ENCODE peak calls at places on chromosomes 7 and 10, in five cellular contexts. One of them, this sample, is unnamed.

GRCh38 chr7:129644634-129645230 is 33.2 kb downstream of the NRF1 start:
- DNase-seq in Calu3: peak
- DNase-seq in mucosa of gallbladder: no peak
- DNase-seq in AG04450: peak
- DNase-seq in stimulated activated naive B cell treated with anti-CD40 and anti-IgM and Interleukin-4, amounts not matched to agents 10 μg/mL and 1 μg/mL and 100 μg/mL, for 72 hours: no peak
- DNase-seq in this sample: no peak

GRCh38 chr10:92290076-92290836 is 622 bp downstream of the CPEB3 start:
- DNase-seq in AG04450: no peak
- DNase-seq in mucosa of gallbladder: peak
- DNase-seq in stimulated activated naive B cell treated with anti-CD40 and anti-IgM and Interleukin-4, amounts not matched to agents 10 μg/mL and 1 μg/mL and 100 μg/mL, for 72 hours: peak
- DNase-seq in Calu3: peak
- DNase-seq in this sample: peak

GRCh38 chr7:117269417-117269816 is 53.4 kb downstream of the WNT2 start:
- DNase-seq in stimulated activated naive B cell treated with anti-CD40 and anti-IgM and Interleukin-4, amounts not matched to agents 10 μg/mL and 1 μg/mL and 100 μg/mL, for 72 hours: no peak
- DNase-seq in Calu3: no peak
- DNase-seq in AG04450: peak
- DNase-seq in mucosa of gallbladder: no peak
- DNase-seq in this sample: no peak

GRCh38 chr10:116238036-116238435 is 35.0 kb downstream of the GFRA1 start:
- DNase-seq in Calu3: no peak
- DNase-seq in stimulated activated naive B cell treated with anti-CD40 and anti-IgM and Interleukin-4, amounts not matched to agents 10 μg/mL and 1 μg/mL and 100 μg/mL, for 72 hours: no peak
- DNase-seq in AG04450: no peak
- DNase-seq in mucosa of gallbladder: no peak
- DNase-seq in this sample: no peak

GRCh38 chr7:117827861-117828260 is 45.4 kb downstream of the CTTNBP2 start:
- DNase-seq in stimulated activated naive B cell treated with anti-CD40 and anti-IgM and Interleukin-4, amounts not matched to agents 10 μg/mL and 1 μg/mL and 100 μg/mL, for 72 hours: no peak
- DNase-seq in Calu3: no peak
- DNase-seq in mucosa of gallbladder: no peak
- DNase-seq in AG04450: peak
- DNase-seq in this sample: no peak

GRCh38 chr7:106039486-106040060 is 72.5 kb downstream of the SYPL1 start:
- DNase-seq in AG04450: peak
- DNase-seq in stimulated activated naive B cell treated with anti-CD40 and anti-IgM and Interleukin-4, amounts not matched to agents 10 μg/mL and 1 μg/mL and 100 μg/mL, for 72 hours: no peak
- DNase-seq in Calu3: no peak
- DNase-seq in mucosa of gallbladder: no peak
- DNase-seq in this sample: no peak

GRCh38 chr10:133062085-133062484 is 25.6 kb upstream of the ADGRA1 start:
- DNase-seq in AG04450: no peak
- DNase-seq in Calu3: no peak
- DNase-seq in mucosa of gallbladder: no peak
- DNase-seq in stimulated activated naive B cell treated with anti-CD40 and anti-IgM and Interleukin-4, amounts not matched to agents 10 μg/mL and 1 μg/mL and 100 μg/mL, for 72 hours: no peak
- DNase-seq in this sample: no peak

GRCh38 chr7:111803015-111803758 is 240.9 kb upstream of the IMMP2L start:
- DNase-seq in stimulated activated naive B cell treated with anti-CD40 and anti-IgM and Interleukin-4, amounts not matched to agents 10 μg/mL and 1 μg/mL and 100 μg/mL, for 72 hours: no peak
- DNase-seq in Calu3: no peak
- DNase-seq in AG04450: no peak
- DNase-seq in mucosa of gallbladder: no peak
- DNase-seq in this sample: no peak

GRCh38 chr10:3248526-3249255 is 76.1 kb upstream of the PITRM1 start:
- DNase-seq in AG04450: peak
- DNase-seq in Calu3: peak
- DNase-seq in mucosa of gallbladder: peak
- DNase-seq in stimulated activated naive B cell treated with anti-CD40 and anti-IgM and Interleukin-4, amounts not matched to agents 10 μg/mL and 1 μg/mL and 100 μg/mL, for 72 hours: no peak
- DNase-seq in this sample: no peak

GRCh38 chr10:44926771-44927751 is 15.9 kb downstream of the TMEM72 start:
- DNase-seq in mucosa of gallbladder: no peak
- DNase-seq in stimulated activated naive B cell treated with anti-CD40 and anti-IgM and Interleukin-4, amounts not matched to agents 10 μg/mL and 1 μg/mL and 100 μg/mL, for 72 hours: no peak
- DNase-seq in Calu3: no peak
- DNase-seq in AG04450: no peak
- DNase-seq in this sample: no peak

GRCh38 chr7:83347836-83348482 is 185.3 kb upstream of the PCLO start:
- DNase-seq in AG04450: peak
- DNase-seq in stimulated activated naive B cell treated with anti-CD40 and anti-IgM and Interleukin-4, amounts not matched to agents 10 μg/mL and 1 μg/mL and 100 μg/mL, for 72 hours: no peak
- DNase-seq in Calu3: peak
- DNase-seq in mucosa of gallbladder: peak
- DNase-seq in this sample: no peak

GRCh38 chr10:110016037-110016436 is 8.3 kb downstream of the ADD3 start:
- DNase-seq in mucosa of gallbladder: no peak
- DNase-seq in AG04450: no peak
- DNase-seq in Calu3: no peak
- DNase-seq in stimulated activated naive B cell treated with anti-CD40 and anti-IgM and Interleukin-4, amounts not matched to agents 10 μg/mL and 1 μg/mL and 100 μg/mL, for 72 hours: no peak
- DNase-seq in this sample: no peak

GRCh38 chr7:128268233-128268632 is 27.2 kb downstream of the LEP start:
- DNase-seq in mucosa of gallbladder: no peak
- DNase-seq in AG04450: no peak
- DNase-seq in Calu3: no peak
- DNase-seq in stimulated activated naive B cell treated with anti-CD40 and anti-IgM and Interleukin-4, amounts not matched to agents 10 μg/mL and 1 μg/mL and 100 μg/mL, for 72 hours: no peak
- DNase-seq in this sample: no peak

GRCh38 chr10:42875792-42876191 is 93.2 kb downstream of the BMS1 start:
- DNase-seq in mucosa of gallbladder: peak
- DNase-seq in Calu3: no peak
- DNase-seq in AG04450: no peak
- DNase-seq in stimulated activated naive B cell treated with anti-CD40 and anti-IgM and Interleukin-4, amounts not matched to agents 10 μg/mL and 1 μg/mL and 100 μg/mL, for 72 hours: no peak
- DNase-seq in this sample: no peak

GRCh38 chr10:29263506-29263905 is 25.4 kb upstream of the LYZL1 start:
- DNase-seq in mucosa of gallbladder: no peak
- DNase-seq in stimulated activated naive B cell treated with anti-CD40 and anti-IgM and Interleukin-4, amounts not matched to agents 10 μg/mL and 1 μg/mL and 100 μg/mL, for 72 hours: no peak
- DNase-seq in AG04450: no peak
- DNase-seq in Calu3: no peak
- DNase-seq in this sample: no peak

GRCh38 chr10:15486404-15486803 is 115.3 kb upstream of the FAM171A1 start:
- DNase-seq in stimulated activated naive B cell treated with anti-CD40 and anti-IgM and Interleukin-4, amounts not matched to agents 10 μg/mL and 1 μg/mL and 100 μg/mL, for 72 hours: no peak
- DNase-seq in mucosa of gallbladder: no peak
- DNase-seq in AG04450: no peak
- DNase-seq in Calu3: no peak
- DNase-seq in this sample: no peak

GRCh38 chr7:128056901-128057300 is 25.7 kb upstream of the LRRC4 start:
- DNase-seq in stimulated activated naive B cell treated with anti-CD40 and anti-IgM and Interleukin-4, amounts not matched to agents 10 μg/mL and 1 μg/mL and 100 μg/mL, for 72 hours: no peak
- DNase-seq in mucosa of gallbladder: no peak
- DNase-seq in AG04450: peak
- DNase-seq in Calu3: no peak
- DNase-seq in this sample: no peak

GRCh38 chr10:1685671-1686450 is 51.5 kb downstream of the ADARB2 start:
- DNase-seq in AG04450: no peak
- DNase-seq in Calu3: no peak
- DNase-seq in stimulated activated naive B cell treated with anti-CD40 and anti-IgM and Interleukin-4, amounts not matched to agents 10 μg/mL and 1 μg/mL and 100 μg/mL, for 72 hours: no peak
- DNase-seq in mucosa of gallbladder: peak
- DNase-seq in this sample: no peak

GRCh38 chr10:87670591-87670990 is 10.9 kb downstream of the PAPSS2 start:
- DNase-seq in AG04450: no peak
- DNase-seq in stimulated activated naive B cell treated with anti-CD40 and anti-IgM and Interleukin-4, amounts not matched to agents 10 μg/mL and 1 μg/mL and 100 μg/mL, for 72 hours: no peak
- DNase-seq in Calu3: no peak
- DNase-seq in mucosa of gallbladder: no peak
- DNase-seq in this sample: no peak

GRCh38 chr10:18214692-18215563 is 74.7 kb downstream of the CACNB2 start:
- DNase-seq in AG04450: no peak
- DNase-seq in mucosa of gallbladder: peak
- DNase-seq in Calu3: peak
- DNase-seq in stimulated activated naive B cell treated with anti-CD40 and anti-IgM and Interleukin-4, amounts not matched to agents 10 μg/mL and 1 μg/mL and 100 μg/mL, for 72 hours: peak
- DNase-seq in this sample: peak

GRCh38 chr10:121613456-121613855 is 15.2 kb upstream of the FGFR2 start:
- DNase-seq in stimulated activated naive B cell treated with anti-CD40 and anti-IgM and Interleukin-4, amounts not matched to agents 10 μg/mL and 1 μg/mL and 100 μg/mL, for 72 hours: no peak
- DNase-seq in Calu3: no peak
- DNase-seq in mucosa of gallbladder: no peak
- DNase-seq in AG04450: no peak
- DNase-seq in this sample: no peak

GRCh38 chr10:119803264-119803663 is 69.4 kb downstream of the MCMBP start:
- DNase-seq in Calu3: no peak
- DNase-seq in AG04450: no peak
- DNase-seq in stimulated activated naive B cell treated with anti-CD40 and anti-IgM and Interleukin-4, amounts not matched to agents 10 μg/mL and 1 μg/mL and 100 μg/mL, for 72 hours: no peak
- DNase-seq in mucosa of gallbladder: no peak
- DNase-seq in this sample: no peak

This sample was measured in germinal center.